ENCODE peak calls at places on chromosomes 2 and 18, in four cellular contexts. W, P, I and B are unnamed samples.

GRCh38 chr2:1591978-1592907 is 152.1 kb downstream of the PXDN start:
- DNase-seq in W (peak; percentile 82), P (peak; percentile 84), I (peak; percentile 80), B (peak; percentile 90)

GRCh38 chr18:27749189-27749588 is 427.7 kb downstream of the CDH2 start:
- DNase-seq in I (no peak), P (peak; percentile 10), W (no peak), B (no peak)

GRCh38 chr2:71783815-71784214 is 330.5 kb downstream of the DYSF start:
- DNase-seq in P (no peak), I (no peak), W (peak; percentile 2), B (no peak)

GRCh38 chr2:63665806-63666205 is 77.0 kb downstream of the MDH1 start:
- DNase-seq in W (no peak), P (no peak), I (no peak), B (no peak)

GRCh38 chr18:8375269-8375668 is 234.0 kb upstream of the RAB12 start:
- DNase-seq in I (no peak), P (no peak), W (no peak), B (peak; percentile 17)

GRCh38 chr2:42840760-42841159 is 48.4 kb upstream of the HAAO start:
- DNase-seq in I (no peak), W (no peak), P (no peak), B (no peak)

GRCh38 chr2:141038341-141038740 is 1092.5 kb downstream of the LRP1B start:
- DNase-seq in W (no peak), I (no peak), P (no peak), B (no peak)

GRCh38 chr2:70440621-70441020 is 113.0 kb downstream of the TGFA start:
- DNase-seq in I (no peak), W (no peak), P (no peak), B (no peak)

GRCh38 chr2:27133905-27134780 is at the start of gene PREB:
- DNase-seq in P (peak; percentile 99), W (peak; percentile 93), I (peak; percentile 98), B (peak; percentile 98)

GRCh38 chr2:114754907-114755563 is 312.6 kb downstream of the DPP10 start:
- DNase-seq in I (no peak), P (no peak), W (no peak), B (peak; percentile 68)

GRCh38 chr2:237474511-237474911 is 12.5 kb upstream of the MLPH start:
- DNase-seq in P (no peak), I (no peak), W (no peak), B (no peak)

GRCh38 chr18:48790226-48790863 is 160.4 kb downstream of the SMAD7 start:
- DNase-seq in I (no peak), W (no peak), P (no peak), B (no peak)

GRCh38 chr2:101120124-101120996 is 30.8 kb downstream of the TBC1D8 start:
- DNase-seq in I (no peak), W (peak; percentile 85), P (no peak), B (peak; percentile 95)